ENCODE peak calls at places on chromosomes 12 and 14, in five cellular contexts. W, A, Q, Z and S are unnamed samples.
A peak's percentile ranks its signal among the peaks of the same experiment; 100 is the strongest.

GRCh38 chr14:104603623-104604401 is 760 bp downstream of the TMEM179 start:
- DNase-seq in W (no peak), A (no peak), Q (no peak), Z (no peak), S (no peak)

GRCh38 chr12:26696048-26696612 is 136.9 kb downstream of the ITPR2 start:
- DNase-seq in W (no peak), A (no peak), Q (no peak), Z (no peak), S (no peak)

GRCh38 chr12:49244161-49244560 is 20.7 kb upstream of the TUBA1C start:
- DNase-seq in W (no peak), A (no peak), Q (no peak), Z (peak; percentile 75), S (no peak)

GRCh38 chr14:61281186-61281676 is at the start of gene TMEM30B:
- DNase-seq in W (peak; percentile 94), A (no peak), Q (peak; percentile 69), Z (no peak), S (no peak)

GRCh38 chr14:105240811-105241576 is 7.3 kb upstream of the BTBD6 start:
- DNase-seq in W (no peak), A (no peak), Q (no peak), Z (no peak), S (no peak)

GRCh38 chr12:104751024-104751570 is 207.0 kb downstream of the SLC41A2 start:
- DNase-seq in W (no peak), A (no peak), Q (no peak), Z (no peak), S (no peak)

GRCh38 chr12:5515458-5515857 is 83.5 kb downstream of the NTF3 start:
- DNase-seq in W (no peak), A (no peak), Q (no peak), Z (no peak), S (no peak)

GRCh38 chr12:45257185-45257585 is 41.3 kb downstream of the ANO6 start:
- DNase-seq in W (no peak), A (peak; percentile 58), Q (no peak), Z (no peak), S (no peak)

GRCh38 chr12:40156031-40156764 is 50.3 kb upstream of the SLC2A13 start:
- DNase-seq in W (no peak), A (no peak), Q (no peak), Z (no peak), S (no peak)

DNA sequence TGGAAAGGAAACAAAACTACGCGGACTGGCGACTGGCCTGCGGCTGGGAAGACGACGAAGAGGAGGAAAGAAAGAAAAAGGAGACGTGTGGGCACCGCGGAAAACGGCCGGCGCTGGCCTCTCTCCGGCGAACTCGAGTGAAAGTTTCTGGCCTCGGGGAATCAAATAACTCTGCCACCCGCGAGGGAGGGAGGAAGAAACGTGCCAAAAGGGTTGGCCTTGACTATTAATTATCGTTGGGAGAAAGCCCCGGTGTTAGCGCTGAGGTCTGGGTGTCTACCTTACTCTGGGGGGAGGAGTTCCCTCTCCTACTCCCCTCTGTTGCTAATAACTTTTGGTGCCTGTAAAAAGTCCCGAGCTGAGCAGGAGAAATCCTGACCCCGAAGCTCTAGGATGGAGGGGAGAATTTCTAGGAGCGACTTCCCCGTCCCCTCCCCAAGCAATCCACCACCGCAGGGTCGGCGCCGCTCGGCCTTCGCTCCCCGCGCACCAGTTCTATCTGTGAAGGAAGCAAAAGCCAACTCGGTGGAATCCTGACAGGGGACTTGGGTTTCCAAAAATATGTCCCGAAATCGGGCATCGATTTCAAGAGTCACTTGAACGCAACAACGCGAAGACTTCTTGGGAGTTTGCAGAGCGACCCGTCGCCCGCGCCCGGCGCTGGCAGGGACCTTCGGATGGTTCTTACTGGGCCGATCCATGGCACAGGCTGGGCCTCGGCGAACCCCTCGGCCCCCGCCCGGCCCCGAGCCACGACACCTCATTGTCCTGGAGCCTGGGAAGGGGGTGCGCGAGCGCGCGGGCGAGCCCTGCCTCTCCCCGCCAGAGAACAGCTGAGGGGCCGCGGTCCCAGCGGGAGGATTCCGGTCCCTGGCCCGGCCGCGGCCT is 1.7 kb downstream of the OTX2 start:
- DNase-seq in W (no peak), A (no peak), Q (no peak), Z (no peak), S (no peak)
- H3K4me3 ChIP-seq in W (no peak overlapping the region), A (no peak overlapping the region), Q (no peak overlapping the region), Z (peak overlapping the region; percentile 26), S (no peak overlapping the region)

DNA sequence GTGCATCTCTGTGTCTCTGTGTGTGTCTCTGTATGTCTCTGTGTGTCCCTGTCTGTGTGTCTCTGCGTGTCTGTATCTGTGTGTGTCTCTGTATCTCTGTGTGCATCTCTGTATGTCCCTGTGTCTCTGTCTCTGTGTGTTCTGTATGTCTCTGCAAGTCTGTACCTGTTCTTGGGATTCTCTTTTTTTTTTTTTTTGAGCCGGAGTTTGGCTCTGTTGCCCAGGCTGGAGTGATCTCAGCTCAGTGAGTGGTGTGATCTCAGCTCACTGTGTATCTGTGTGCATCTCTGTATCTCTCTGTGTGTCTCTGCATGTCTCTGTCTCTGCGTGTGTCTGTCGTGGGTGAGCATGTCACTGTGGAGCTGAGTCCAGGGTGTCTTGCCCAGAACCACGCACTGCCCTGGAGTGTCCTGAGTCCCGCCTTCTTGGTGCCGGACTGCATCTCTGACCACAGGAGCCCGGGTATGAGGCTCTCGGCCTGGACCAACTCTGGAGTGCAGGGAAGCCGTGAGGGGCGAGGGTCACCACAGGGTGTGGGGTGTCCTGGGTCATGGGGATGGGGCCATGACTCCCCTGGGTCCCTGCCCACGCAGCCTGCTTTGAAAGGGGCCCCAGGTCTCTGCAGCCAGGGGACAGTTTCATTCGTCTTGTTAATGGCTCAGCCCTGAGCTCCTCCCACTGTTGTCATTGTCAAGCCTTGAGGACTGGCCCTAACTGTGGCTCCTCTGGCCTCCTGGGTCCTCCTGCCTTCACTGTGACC is 11.8 kb downstream of the MYL2 start:
- DNase-seq in W (peak; percentile 60), A (no peak), Q (no peak), Z (no peak), S (no peak)
- H3K4me3 ChIP-seq in W (no peak overlapping the region), A (no peak overlapping the region), Q (no peak overlapping the region), Z (no peak overlapping the region), S (no peak overlapping the region)

GRCh38 chr12:130162771-130163460 is 652 bp downstream of the FZD10 start:
- DNase-seq in W (no peak), A (no peak), Q (no peak), Z (no peak), S (no peak)

GRCh38 chr12:130162267-130162666 is at the start of gene FZD10:
- DNase-seq in W (peak; percentile 23), A (no peak), Q (no peak), Z (peak; percentile 50), S (no peak)

GRCh38 chr12:130160306-130160705 is 2.0 kb upstream of the FZD10 start:
- DNase-seq in W (no peak), A (no peak), Q (no peak), Z (no peak), S (no peak)

GRCh38 chr12:130160711-130161231 is 1.5 kb upstream of the FZD10 start:
- DNase-seq in W (no peak), A (no peak), Q (no peak), Z (no peak), S (no peak)

DNA sequence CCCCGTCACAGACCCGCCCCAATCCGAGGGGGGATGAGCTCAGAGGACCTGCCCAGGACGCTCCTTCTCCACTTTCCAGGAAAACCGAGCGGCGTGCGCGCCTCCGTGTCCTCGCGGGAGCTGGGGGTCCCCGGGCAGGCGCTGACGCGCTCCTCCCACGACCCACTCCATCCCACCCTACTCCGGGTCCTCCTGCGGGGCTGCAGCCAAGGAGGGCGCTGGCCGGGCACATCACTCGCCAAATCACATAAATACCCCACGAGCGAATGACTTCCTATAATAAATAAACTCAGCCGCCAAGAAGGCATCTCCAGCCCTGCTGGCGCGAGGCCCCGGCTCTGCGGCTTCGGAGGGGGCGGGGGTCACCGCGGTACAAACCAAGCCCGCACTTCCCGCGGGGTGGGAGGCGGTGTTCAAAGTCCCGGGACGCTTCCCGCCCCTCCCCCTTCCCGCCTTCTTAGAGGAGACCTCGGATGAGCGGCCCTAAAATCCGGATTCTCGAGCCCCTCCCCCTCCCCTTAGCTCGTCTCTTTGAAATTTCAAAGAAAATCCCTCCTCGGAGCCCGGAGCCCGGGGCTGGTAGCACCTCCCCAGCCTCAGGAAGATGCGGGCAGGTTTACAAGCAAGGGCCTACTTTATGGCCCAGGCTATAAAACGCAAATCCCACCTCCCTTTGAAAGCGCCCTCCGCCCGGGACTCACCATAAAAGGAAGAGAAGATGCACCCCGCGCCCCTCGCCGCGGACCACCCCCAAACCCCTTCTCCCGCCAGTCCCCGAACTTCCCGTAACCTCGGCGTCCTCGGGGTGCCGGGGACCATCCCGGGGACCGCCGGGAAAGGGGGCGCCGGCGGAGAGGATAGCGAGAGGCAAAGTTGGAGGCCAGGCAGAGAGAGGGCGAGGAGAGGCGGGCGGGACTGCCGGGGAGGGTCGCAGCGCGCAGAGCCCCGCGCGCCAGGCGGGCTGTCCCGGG is 718 bp upstream of the FZD10 start:
- DNase-seq in W (no peak), A (no peak), Q (no peak), Z (peak; percentile 12), S (no peak)
- H3K4me3 ChIP-seq in W (peak overlapping the region; percentile 35), A (no peak overlapping the region), Q (peak overlapping the region; percentile 68), Z (peak overlapping the region; percentile 32), S (peak overlapping the region; percentile 42)

GRCh38 chr12:16346931-16347330 is 514 bp upstream of the MGST1 start:
- DNase-seq in W (peak; percentile 34), A (no peak), Q (no peak), Z (peak; percentile 12), S (no peak)
- H3K4me3 ChIP-seq in W (peak overlapping the region; percentile 80), A (no peak overlapping the region), Q (no peak overlapping the region), Z (peak overlapping the region; percentile 86), S (peak overlapping the region; percentile 72)

DNA sequence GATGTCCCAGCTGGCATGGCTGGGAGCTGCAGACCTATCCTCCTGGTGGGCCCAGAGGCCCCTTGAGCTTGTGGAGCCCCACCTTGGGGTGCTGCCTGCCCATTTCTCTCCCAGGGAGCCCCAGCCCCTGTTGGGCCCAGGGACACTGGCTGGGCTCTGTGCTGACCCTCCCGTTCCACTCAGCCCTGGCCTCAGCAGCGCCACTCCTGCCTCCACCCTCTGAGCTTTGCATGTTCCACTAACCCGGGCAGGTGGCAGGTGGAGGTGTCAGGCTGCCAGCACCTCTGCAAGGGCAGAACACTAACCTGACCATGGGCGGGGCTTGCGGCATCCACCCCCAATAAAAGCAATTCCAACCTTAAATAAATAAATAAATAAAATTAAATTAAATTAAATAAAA is 299.2 kb downstream of the LRIG3 start:
- DNase-seq in W (no peak), A (no peak), Q (no peak), Z (no peak), S (no peak)
- H3K4me3 ChIP-seq in W (no peak overlapping the region), A (no peak overlapping the region), Q (no peak overlapping the region), Z (no peak overlapping the region), S (no peak overlapping the region)